ENCODE peak calls at places on chromosomes 7 and 10, in eight cellular contexts. R is fibroblast of mammary gland, X is A549, N is pancreas, L is Panc1, Q is OCI-LY7, E is fibroblast of villous mesenchyme, A is tibial artery. U is an unnamed sample.

GRCh38 chr7:31883761-31884164 is 186.4 kb downstream of the PDE1C start:
- DNase-seq in R (peak; percentile 55), X (peak; percentile 49), N (no peak), L (no peak), Q (no peak), E (peak; percentile 23), A (no peak), U (no peak)

GRCh38 chr10:44949915-44950314 is 9.7 kb upstream of the RASSF4 start:
- DNase-seq in R (no peak), X (no peak), N (no peak), L (no peak), Q (no peak), E (no peak), A (peak; percentile 48), U (no peak)

GRCh38 chr10:46549171-46550075 is 7.0 kb downstream of the GPRIN2 start:
- DNase-seq in R (no peak), X (no peak), N (peak; percentile 65), L (no peak), Q (no peak), E (no peak), A (peak; percentile 67), U (no peak)

GRCh38 chr10:43238462-43238861 is 28.4 kb downstream of the RASGEF1A start:
- DNase-seq in R (no peak), X (no peak), N (no peak), L (no peak), Q (no peak), E (no peak), A (peak; percentile 25), U (no peak)

GRCh38 chr7:140229591-140230516 is 53.1 kb upstream of the KDM7A start:
- DNase-seq in R (no peak), X (no peak), N (peak; percentile 65), L (no peak), Q (no peak), E (no peak), A (no peak), U (no peak)

GRCh38 chr7:136386876-136387275 is 409.7 kb upstream of the MTPN start:
- DNase-seq in R (no peak), X (no peak), N (no peak), L (no peak), Q (no peak), E (no peak), A (no peak), U (no peak)

GRCh38 chr10:84534168-84534567 is 205.8 kb downstream of the CCSER2 start:
- DNase-seq in R (no peak), X (no peak), N (no peak), L (no peak), Q (no peak), E (no peak), A (no peak), U (no peak)

GRCh38 chr7:34756691-34757090 is 98.7 kb downstream of the NPSR1 start:
- DNase-seq in R (no peak), X (no peak), N (no peak), L (no peak), Q (no peak), E (no peak), A (no peak), U (no peak)

GRCh38 chr7:105444342-105444938 is 55.7 kb upstream of the SRPK2 start:
- DNase-seq in R (no peak), X (no peak), N (no peak), L (no peak), Q (no peak), E (no peak), A (no peak), U (no peak)

GRCh38 chr7:5424689-5425506 is 1.3 kb upstream of the TNRC18 start:
- DNase-seq in R (peak; percentile 47), X (no peak), N (peak; percentile 70), L (no peak), Q (no peak), E (peak; percentile 51), A (peak; percentile 85), U (no peak)

DNA sequence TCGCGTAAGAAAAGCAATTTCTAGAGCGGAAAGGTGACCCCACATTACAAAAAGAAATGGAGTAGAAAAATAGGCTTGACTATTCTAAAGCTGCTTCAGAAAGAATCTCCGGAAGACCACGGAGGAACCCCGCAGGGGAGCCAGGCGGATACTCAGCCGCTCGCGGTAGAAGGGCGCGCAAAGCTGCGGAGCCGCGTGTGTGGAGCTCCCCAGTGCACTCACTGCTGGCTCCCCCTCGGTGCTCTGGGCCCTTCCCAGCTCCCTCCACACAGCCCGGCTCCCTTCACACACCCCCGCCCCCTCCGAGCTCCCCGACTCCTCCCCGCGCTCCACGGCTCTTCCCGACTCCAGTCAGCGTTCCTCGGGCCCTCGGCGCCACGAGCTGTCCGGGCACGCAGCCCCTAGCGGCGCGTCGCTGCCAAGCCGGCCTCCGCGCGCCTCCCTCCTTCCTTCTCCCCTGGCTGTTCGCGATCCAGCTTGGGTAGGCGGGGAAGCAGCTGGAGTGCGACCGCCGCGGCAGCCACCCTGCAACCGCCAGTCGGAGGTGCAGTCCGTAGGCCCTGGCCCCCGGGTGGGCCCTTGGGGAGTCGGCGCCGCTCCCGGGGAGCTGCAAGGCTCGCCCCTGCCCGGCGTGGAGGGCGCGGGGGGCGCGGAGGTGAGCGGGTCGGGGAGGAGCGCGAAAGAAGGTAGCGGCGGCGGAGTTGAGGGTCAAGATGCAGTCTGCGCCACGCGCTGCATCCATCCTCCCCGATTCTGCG is at the start of gene STEAP2:
- DNase-seq in R (peak; percentile 92), X (peak; percentile 94), N (peak; percentile 94), L (peak; percentile 24), Q (no peak), E (peak; percentile 84), A (peak; percentile 96), U (no peak)
- TF ChIP-seq CTCF in R (no peak), X (peak; percentile 38), N (peak; percentile 51), L (peak; percentile 83), Q (no peak), E (peak; percentile 62), A (peak; percentile 70), U (peak; percentile 61)

DNA sequence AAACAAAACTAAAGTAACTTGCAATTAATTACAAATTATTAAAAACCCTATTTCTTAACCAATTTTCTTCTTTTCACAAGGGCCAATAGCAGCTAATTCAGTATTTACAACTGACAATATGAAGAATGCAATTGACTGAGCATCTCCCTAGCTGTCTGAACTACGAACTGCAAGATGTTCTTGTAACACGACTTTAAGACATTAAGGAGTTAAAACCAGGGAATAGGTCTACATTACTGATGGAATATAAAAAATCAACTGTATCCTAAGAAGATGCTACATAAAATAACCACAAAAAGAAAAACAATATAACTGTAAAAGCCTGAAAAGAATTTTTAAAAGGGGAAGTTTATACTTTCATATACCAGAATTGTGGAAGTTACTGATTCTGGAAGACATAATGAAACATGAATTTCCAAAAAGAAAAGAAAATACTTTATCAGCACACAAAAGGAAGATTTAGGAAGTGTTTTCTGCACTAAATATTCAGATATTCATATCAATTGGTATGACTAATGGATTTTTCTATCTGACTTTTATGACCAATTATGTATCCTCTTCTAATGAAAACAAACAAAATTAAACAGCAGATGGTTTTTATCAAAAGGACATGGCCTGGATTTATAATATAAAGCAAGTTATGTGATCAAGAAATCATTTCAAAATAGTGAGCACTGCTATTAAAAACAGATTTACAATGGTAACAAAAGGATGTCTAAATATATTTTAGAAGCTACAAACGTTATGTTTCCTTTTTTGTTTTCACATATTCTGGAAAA is 1.6 kb downstream of the GPR22 start:
- DNase-seq in R (peak; percentile 19), X (no peak), N (no peak), L (no peak), Q (no peak), E (no peak), A (no peak), U (no peak)
- H3K4me3 ChIP-seq in R (no peak overlapping the region), X (no peak overlapping the region), N (no peak overlapping the region), L (no peak overlapping the region), Q (no peak overlapping the region), E (no peak overlapping the region), A (no peak overlapping the region), U (no peak overlapping the region)

GRCh38 chr7:118104812-118105441 is 79.0 kb upstream of the LSM8 start:
- DNase-seq in R (peak; percentile 45), X (peak; percentile 44), N (no peak), L (no peak), Q (peak; percentile 9), E (peak; percentile 39), A (no peak), U (no peak)
- TF ChIP-seq CTCF in R (peak; percentile 53), X (peak; percentile 59), N (peak; percentile 23), L (peak; percentile 57), Q (peak; percentile 77), E (peak; percentile 56), A (peak; percentile 40), U (peak; percentile 62)

DNA sequence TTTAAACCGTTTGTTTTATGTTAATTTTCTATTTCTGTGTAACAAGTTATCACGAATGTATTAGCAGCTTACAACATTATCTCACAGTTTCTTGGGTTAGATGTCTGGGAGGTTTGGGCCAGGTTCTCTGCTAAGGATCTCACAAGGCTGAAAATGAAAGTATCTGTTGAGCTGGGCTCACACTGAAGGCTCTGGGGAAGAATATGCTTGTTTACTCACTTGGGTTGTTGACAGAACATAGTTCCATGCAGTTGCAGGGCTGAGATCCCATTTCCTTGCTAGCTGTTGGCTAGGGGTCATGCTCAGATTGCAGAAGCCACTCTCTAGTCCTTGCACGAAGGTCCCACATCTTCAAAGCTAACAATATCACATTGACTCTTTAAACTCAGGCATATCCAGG is 266.6 kb upstream of the GNAI1 start:
- DNase-seq in R (peak; percentile 12), X (peak; percentile 4), N (no peak), L (no peak), Q (no peak), E (peak; percentile 64), A (no peak), U (no peak)
- H3K4me3 ChIP-seq in R (no peak overlapping the region), X (no peak overlapping the region), N (no peak overlapping the region), L (no peak overlapping the region), Q (no peak overlapping the region), E (no peak overlapping the region), A (no peak overlapping the region), U (no peak overlapping the region)

GRCh38 chr10:99276848-99277486 is 41.3 kb upstream of the HPSE2 start:
- DNase-seq in R (peak; percentile 43), X (peak; percentile 56), N (no peak), L (peak; percentile 22), Q (peak; percentile 34), E (peak; percentile 37), A (no peak), U (no peak)
- TF ChIP-seq CTCF in R (peak; percentile 52), X (peak; percentile 80), N (no peak), L (peak; percentile 80), Q (peak; percentile 82), E (peak; percentile 45), A (no peak), U (peak; percentile 55)

GRCh38 chr10:79073784-79074432 is 5.1 kb downstream of the ZMIZ1 start:
- DNase-seq in R (peak; percentile 60), X (no peak), N (peak; percentile 85), L (no peak), Q (no peak), E (peak; percentile 56), A (peak; percentile 77), U (no peak)

GRCh38 chr10:79074732-79075131 is 6.0 kb downstream of the ZMIZ1 start:
- DNase-seq in R (no peak), X (no peak), N (peak; percentile 84), L (no peak), Q (no peak), E (no peak), A (no peak), U (no peak)

GRCh38 chr10:79072994-79073654 is 4.4 kb downstream of the ZMIZ1 start:
- DNase-seq in R (no peak), X (no peak), N (no peak), L (no peak), Q (no peak), E (no peak), A (no peak), U (no peak)

GRCh38 chr10:79077488-79078173 is 8.9 kb downstream of the ZMIZ1 start:
- DNase-seq in R (no peak), X (no peak), N (no peak), L (no peak), Q (no peak), E (peak; percentile 73), A (no peak), U (no peak)

GRCh38 chr10:79075418-79075817 is 6.7 kb downstream of the ZMIZ1 start:
- DNase-seq in R (no peak), X (no peak), N (no peak), L (no peak), Q (no peak), E (no peak), A (no peak), U (no peak)
- H3K4me3 ChIP-seq in R (no peak overlapping the region), X (no peak overlapping the region), N (no peak overlapping the region), L (no peak overlapping the region), Q (no peak overlapping the region), E (no peak overlapping the region), A (no peak overlapping the region), U (no peak overlapping the region)

U was measured in epithelial cell of proximal tubule.